ENCODE peak calls at places on chromosomes 5 and 9, in ten cellular contexts. One of them, this sample, is unnamed.

GRCh38 chr5:175246242-175246891 is 197.6 kb downstream of the DRD1 start:
- DNase-seq in lower leg skin: no peak
- DNase-seq in GM23338: no peak
- DNase-seq in body of pancreas: no peak
- DNase-seq in RWPE2: peak
- DNase-seq in AG10803: peak
- DNase-seq in colonic mucosa: peak
- DNase-seq in breast epithelium: no peak
- DNase-seq in coronary artery: no peak
- DNase-seq in AG04450: peak
- DNase-seq in this sample: no peak

GRCh38 chr9:93652604-93653592 is 76.5 kb downstream of the PHF2 start:
- DNase-seq in lower leg skin: peak
- DNase-seq in GM23338: no peak
- DNase-seq in body of pancreas: peak
- DNase-seq in RWPE2: peak
- DNase-seq in AG10803: no peak
- DNase-seq in colonic mucosa: no peak
- DNase-seq in breast epithelium: no peak
- DNase-seq in coronary artery: peak
- DNase-seq in AG04450: no peak
- DNase-seq in this sample: peak

GRCh38 chr5:62007457-62007856 is 298.5 kb upstream of the KIF2A start:
- DNase-seq in lower leg skin: no peak
- DNase-seq in GM23338: no peak
- DNase-seq in body of pancreas: no peak
- DNase-seq in RWPE2: no peak
- DNase-seq in AG10803: no peak
- DNase-seq in colonic mucosa: no peak
- DNase-seq in breast epithelium: no peak
- DNase-seq in coronary artery: no peak
- DNase-seq in AG04450: no peak
- DNase-seq in this sample: no peak

GRCh38 chr5:115170128-115170923 is 618 bp upstream of the TRIM36 start:
- DNase-seq in lower leg skin: no peak
- DNase-seq in GM23338: peak
- DNase-seq in body of pancreas: peak
- DNase-seq in RWPE2: peak
- DNase-seq in AG10803: peak
- DNase-seq in colonic mucosa: peak
- DNase-seq in breast epithelium: no peak
- DNase-seq in coronary artery: no peak
- DNase-seq in AG04450: no peak
- DNase-seq in this sample: no peak

GRCh38 chr9:21904776-21905175 is 89.4 kb downstream of the CDKN2A start:
- DNase-seq in lower leg skin: no peak
- DNase-seq in GM23338: peak
- DNase-seq in body of pancreas: no peak
- DNase-seq in RWPE2: no peak
- DNase-seq in AG10803: no peak
- DNase-seq in colonic mucosa: no peak
- DNase-seq in breast epithelium: no peak
- DNase-seq in coronary artery: no peak
- DNase-seq in AG04450: no peak
- DNase-seq in this sample: no peak

GRCh38 chr9:133003671-133004090 is 25.2 kb downstream of the GFI1B start:
- DNase-seq in lower leg skin: no peak
- DNase-seq in GM23338: peak
- DNase-seq in body of pancreas: no peak
- DNase-seq in RWPE2: no peak
- DNase-seq in AG10803: no peak
- DNase-seq in colonic mucosa: no peak
- DNase-seq in breast epithelium: no peak
- DNase-seq in coronary artery: no peak
- DNase-seq in AG04450: no peak
- DNase-seq in this sample: no peak

GRCh38 chr5:169805527-169805934 is 168.5 kb downstream of the DOCK2 start:
- DNase-seq in lower leg skin: no peak
- DNase-seq in GM23338: no peak
- DNase-seq in body of pancreas: no peak
- DNase-seq in RWPE2: no peak
- DNase-seq in AG10803: peak
- DNase-seq in colonic mucosa: no peak
- DNase-seq in breast epithelium: no peak
- DNase-seq in coronary artery: no peak
- DNase-seq in AG04450: no peak
- DNase-seq in this sample: no peak

GRCh38 chr5:168327019-168327421 is 35.6 kb downstream of the WWC1 start:
- DNase-seq in lower leg skin: no peak
- DNase-seq in GM23338: no peak
- DNase-seq in body of pancreas: no peak
- DNase-seq in RWPE2: no peak
- DNase-seq in AG10803: peak
- DNase-seq in colonic mucosa: no peak
- DNase-seq in breast epithelium: no peak
- DNase-seq in coronary artery: no peak
- DNase-seq in AG04450: no peak
- DNase-seq in this sample: no peak

GRCh38 chr9:124037790-124038189 is 26.2 kb downstream of the LHX2 start:
- DNase-seq in lower leg skin: no peak
- DNase-seq in GM23338: peak
- DNase-seq in body of pancreas: no peak
- DNase-seq in RWPE2: no peak
- DNase-seq in AG10803: peak
- DNase-seq in colonic mucosa: no peak
- DNase-seq in breast epithelium: no peak
- DNase-seq in coronary artery: no peak
- DNase-seq in AG04450: no peak
- DNase-seq in this sample: no peak

GRCh38 chr5:172479034-172479783 is 24.9 kb upstream of the SH3PXD2B start:
- DNase-seq in lower leg skin: peak
- DNase-seq in GM23338: peak
- DNase-seq in body of pancreas: peak
- DNase-seq in RWPE2: no peak
- DNase-seq in AG10803: peak
- DNase-seq in colonic mucosa: peak
- DNase-seq in breast epithelium: peak
- DNase-seq in coronary artery: peak
- DNase-seq in AG04450: peak
- DNase-seq in this sample: peak

GRCh38 chr5:107486489-107486888 is 184.2 kb downstream of the EFNA5 start:
- DNase-seq in lower leg skin: no peak
- DNase-seq in GM23338: no peak
- DNase-seq in body of pancreas: no peak
- DNase-seq in RWPE2: no peak
- DNase-seq in AG10803: no peak
- DNase-seq in colonic mucosa: no peak
- DNase-seq in breast epithelium: no peak
- DNase-seq in coronary artery: no peak
- DNase-seq in AG04450: no peak
- DNase-seq in this sample: no peak

GRCh38 chr9:70113403-70114022 is 69.9 kb downstream of the MAMDC2 start:
- DNase-seq in lower leg skin: peak
- DNase-seq in GM23338: peak
- DNase-seq in body of pancreas: peak
- DNase-seq in RWPE2: no peak
- DNase-seq in AG10803: peak
- DNase-seq in colonic mucosa: peak
- DNase-seq in breast epithelium: peak
- DNase-seq in coronary artery: no peak
- DNase-seq in AG04450: no peak
- DNase-seq in this sample: no peak

GRCh38 chr9:119252671-119253299 is 116.5 kb downstream of the BRINP1 start:
- DNase-seq in lower leg skin: no peak
- DNase-seq in GM23338: peak
- DNase-seq in body of pancreas: no peak
- DNase-seq in RWPE2: no peak
- DNase-seq in AG10803: no peak
- DNase-seq in colonic mucosa: no peak
- DNase-seq in breast epithelium: no peak
- DNase-seq in coronary artery: no peak
- DNase-seq in AG04450: no peak
- DNase-seq in this sample: no peak

GRCh38 chr5:128671861-128672414 is 133.9 kb upstream of the FBN2 start:
- DNase-seq in lower leg skin: no peak
- DNase-seq in GM23338: peak
- DNase-seq in body of pancreas: no peak
- DNase-seq in RWPE2: no peak
- DNase-seq in AG10803: no peak
- DNase-seq in colonic mucosa: no peak
- DNase-seq in breast epithelium: no peak
- DNase-seq in coronary artery: no peak
- DNase-seq in AG04450: no peak
- DNase-seq in this sample: no peak

GRCh38 chr5:126301056-126301455 is 122.2 kb upstream of the GRAMD2B start:
- DNase-seq in lower leg skin: no peak
- DNase-seq in GM23338: no peak
- DNase-seq in body of pancreas: no peak
- DNase-seq in RWPE2: no peak
- DNase-seq in AG10803: no peak
- DNase-seq in colonic mucosa: no peak
- DNase-seq in breast epithelium: no peak
- DNase-seq in coronary artery: no peak
- DNase-seq in AG04450: no peak
- DNase-seq in this sample: no peak

DNA sequence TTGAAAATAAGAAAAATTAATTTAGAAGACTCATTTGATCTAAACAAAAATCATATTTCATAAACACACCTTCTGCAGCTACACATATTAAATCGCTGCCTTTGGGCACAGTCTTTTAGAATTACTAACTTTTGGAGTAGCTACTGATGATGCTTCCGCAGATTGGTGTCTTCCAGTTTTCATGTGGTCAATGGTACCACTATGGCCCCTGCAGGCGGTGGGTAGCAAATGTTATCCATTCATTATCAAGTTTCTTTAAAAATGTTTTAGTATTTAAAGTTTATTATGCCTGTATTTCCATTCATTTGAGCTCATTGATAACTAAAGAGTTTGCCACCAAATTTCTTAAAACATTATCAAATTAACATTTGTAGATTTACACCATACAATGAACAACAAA is 122.9 kb upstream of the GRAMD2B start:
- DNase-seq in lower leg skin: no peak
- DNase-seq in GM23338: peak
- DNase-seq in body of pancreas: no peak
- DNase-seq in RWPE2: no peak
- DNase-seq in AG10803: no peak
- DNase-seq in colonic mucosa: no peak
- DNase-seq in breast epithelium: no peak
- DNase-seq in coronary artery: no peak
- DNase-seq in AG04450: no peak
- DNase-seq in this sample: no peak
- TF ChIP-seq CTCF in lower leg skin: no peak
- TF ChIP-seq CTCF in GM23338: peak
- TF ChIP-seq CTCF in body of pancreas: no peak
- TF ChIP-seq CTCF in RWPE2: peak
- TF ChIP-seq CTCF in AG10803: no peak
- TF ChIP-seq CTCF in colonic mucosa: no peak
- TF ChIP-seq CTCF in breast epithelium: no peak
- TF ChIP-seq CTCF in coronary artery: no peak
- TF ChIP-seq CTCF in AG04450: peak
- TF ChIP-seq CTCF in this sample: no peak

DNA sequence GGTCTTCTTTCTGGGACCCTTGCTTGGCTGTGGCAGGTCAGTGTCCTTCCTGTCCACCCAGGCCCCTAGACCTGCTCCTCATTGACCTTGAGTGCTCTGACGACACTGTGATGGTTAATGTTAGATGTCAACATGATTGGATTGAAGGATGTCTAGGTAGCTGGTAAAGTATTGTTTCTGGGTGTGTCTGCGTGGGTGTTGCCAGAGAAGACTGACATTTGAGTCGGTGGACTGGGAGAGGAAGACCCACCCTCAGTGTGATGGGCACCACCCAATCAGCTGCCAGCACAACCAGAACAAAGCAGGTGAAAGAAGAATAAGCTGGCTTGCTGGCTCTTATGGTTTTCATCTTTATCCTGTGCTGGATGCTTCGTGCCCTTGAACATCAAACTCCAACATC is 74.5 kb downstream of the CFAP90 start:
- DNase-seq in lower leg skin: no peak
- DNase-seq in GM23338: no peak
- DNase-seq in body of pancreas: no peak
- DNase-seq in RWPE2: no peak
- DNase-seq in AG10803: no peak
- DNase-seq in colonic mucosa: no peak
- DNase-seq in breast epithelium: no peak
- DNase-seq in coronary artery: no peak
- DNase-seq in AG04450: no peak
- DNase-seq in this sample: no peak
- TF ChIP-seq CTCF in lower leg skin: no peak
- TF ChIP-seq CTCF in GM23338: no peak
- TF ChIP-seq CTCF in body of pancreas: no peak
- TF ChIP-seq CTCF in RWPE2: no peak
- TF ChIP-seq CTCF in AG10803: no peak
- TF ChIP-seq CTCF in colonic mucosa: no peak
- TF ChIP-seq CTCF in breast epithelium: no peak
- TF ChIP-seq CTCF in coronary artery: no peak
- TF ChIP-seq CTCF in AG04450: no peak
- TF ChIP-seq CTCF in this sample: no peak

DNA sequence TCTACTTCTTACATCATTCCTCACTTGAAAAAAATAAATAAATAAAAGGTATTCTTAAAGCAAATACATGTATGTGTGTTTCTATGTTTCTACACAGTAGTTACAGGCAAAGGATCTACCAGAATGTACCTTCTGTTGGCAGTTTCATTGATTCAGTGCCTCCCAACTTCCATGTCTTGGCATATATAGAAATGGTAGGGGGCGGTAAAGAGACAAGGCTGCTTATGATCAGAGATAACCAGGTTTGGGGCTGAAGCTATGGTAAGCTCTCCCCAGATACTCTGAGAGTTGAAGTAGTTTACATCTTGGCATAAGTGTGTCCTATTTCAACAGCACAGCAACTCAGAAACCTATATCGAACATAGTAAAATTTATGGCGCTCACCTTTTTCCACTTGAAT is 1075.4 kb upstream of the C9orf72 start:
- DNase-seq in lower leg skin: no peak
- DNase-seq in GM23338: peak
- DNase-seq in body of pancreas: no peak
- DNase-seq in RWPE2: no peak
- DNase-seq in AG10803: no peak
- DNase-seq in colonic mucosa: no peak
- DNase-seq in breast epithelium: no peak
- DNase-seq in coronary artery: no peak
- DNase-seq in AG04450: no peak
- DNase-seq in this sample: no peak
- TF ChIP-seq CTCF in lower leg skin: no peak
- TF ChIP-seq CTCF in GM23338: peak
- TF ChIP-seq CTCF in body of pancreas: no peak
- TF ChIP-seq CTCF in RWPE2: peak
- TF ChIP-seq CTCF in AG10803: no peak
- TF ChIP-seq CTCF in colonic mucosa: no peak
- TF ChIP-seq CTCF in breast epithelium: no peak
- TF ChIP-seq CTCF in coronary artery: no peak
- TF ChIP-seq CTCF in AG04450: no peak
- TF ChIP-seq CTCF in this sample: no peak

DNA sequence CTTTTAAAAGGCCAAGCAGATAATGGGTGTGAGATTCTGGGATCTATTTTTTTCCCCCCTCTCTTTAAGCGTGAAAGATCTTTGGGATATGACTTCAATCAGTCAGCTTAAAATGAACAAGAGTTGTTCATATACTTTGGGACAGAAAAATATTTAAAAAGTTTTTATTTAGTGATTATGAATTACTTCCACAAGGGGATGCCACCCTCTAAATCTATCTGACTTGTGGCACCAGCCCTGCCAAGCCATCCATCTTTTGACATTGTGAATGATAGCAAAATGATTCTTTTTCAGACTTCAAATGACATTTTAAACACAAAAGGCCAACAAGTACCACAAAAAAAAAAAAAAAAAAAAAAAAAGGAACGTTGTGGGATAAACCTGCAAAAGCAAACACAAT is 111.0 kb upstream of the HMHB1 start:
- DNase-seq in lower leg skin: no peak
- DNase-seq in GM23338: no peak
- DNase-seq in body of pancreas: no peak
- DNase-seq in RWPE2: no peak
- DNase-seq in AG10803: no peak
- DNase-seq in colonic mucosa: no peak
- DNase-seq in breast epithelium: no peak
- DNase-seq in coronary artery: no peak
- DNase-seq in AG04450: no peak
- DNase-seq in this sample: no peak
- TF ChIP-seq CTCF in lower leg skin: no peak
- TF ChIP-seq CTCF in GM23338: no peak
- TF ChIP-seq CTCF in body of pancreas: no peak
- TF ChIP-seq CTCF in RWPE2: peak
- TF ChIP-seq CTCF in AG10803: peak
- TF ChIP-seq CTCF in colonic mucosa: no peak
- TF ChIP-seq CTCF in breast epithelium: no peak
- TF ChIP-seq CTCF in coronary artery: no peak
- TF ChIP-seq CTCF in AG04450: no peak
- TF ChIP-seq CTCF in this sample: no peak